ENCODE peak calls at places on chromosomes 1 and 21, in seven cellular contexts. I is astrocyte; K is stimulated activated CD8-positive, alpha-beta memory T cell treated with anti-CD3 and anti-CD28 coated beads, Interleukin-7, amount 100 ng/mL, for 48 hours; M is CD4-positive, CD25-positive, alpha-beta regulatory T cell; A is EL; S is Kasumi-1; P is iris pigment epithelial cell. Z is an unnamed sample.
A peak's percentile ranks its signal among the peaks of the same experiment; 100 is the strongest.

GRCh38 chr1:241934181-241934815 is 23.3 kb upstream of the BECN2 start:
- DNase-seq in I (peak; percentile 74), K (no peak), M (no peak), A (peak; percentile 53), S (no peak), P (peak; percentile 48), Z (no peak)

GRCh38 chr1:27145934-27146354 is 9.0 kb downstream of the SLC9A1 start:
- DNase-seq in I (peak; percentile 90), K (no peak), M (no peak), A (peak; percentile 89), S (no peak), P (peak; percentile 97), Z (no peak)

GRCh38 chr1:165635329-165635728 is 4.3 kb downstream of the MGST3 start:
- DNase-seq in I (no peak), K (no peak), M (no peak), A (no peak), S (no peak), P (peak; percentile 38), Z (no peak)

GRCh38 chr1:12528021-12528852 is 89.8 kb downstream of the DHRS3 start:
- DNase-seq in I (peak; percentile 39), K (no peak), M (no peak), A (peak; percentile 34), S (no peak), P (peak; percentile 77), Z (no peak)

GRCh38 chr1:112803906-112804762 is 89.0 kb upstream of the PPM1J start:
- DNase-seq in I (peak; percentile 23), K (peak; percentile 10), M (peak; percentile 62), A (peak; percentile 71), S (peak; percentile 37), P (peak; percentile 72), Z (peak; percentile 70)

GRCh38 chr1:212188599-212189351 is 96.4 kb upstream of the PPP2R5A start:
- DNase-seq in I (no peak), K (no peak), M (peak; percentile 33), A (no peak), S (no peak), P (no peak), Z (no peak)

GRCh38 chr1:208349679-208350330 is 105.6 kb upstream of the PLXNA2 start:
- DNase-seq in I (no peak), K (no peak), M (no peak), A (no peak), S (no peak), P (no peak), Z (no peak)

GRCh38 chr1:177794316-177794991 is 175.4 kb downstream of the SEC16B start:
- DNase-seq in I (no peak), K (no peak), M (no peak), A (no peak), S (no peak), P (no peak), Z (no peak)

GRCh38 chr1:2224170-2224584 is 3.9 kb upstream of the SKI start:
- DNase-seq in I (no peak), K (no peak), M (no peak), A (no peak), S (no peak), P (no peak), Z (no peak)

GRCh38 chr1:180773210-180773865 is 139.4 kb upstream of the KIAA1614 start:
- DNase-seq in I (peak; percentile 72), K (no peak), M (no peak), A (peak; percentile 66), S (no peak), P (peak; percentile 72), Z (no peak)

GRCh38 chr1:125064481-125064880 is 3879.7 kb downstream of the SRGAP2C start:
- DNase-seq in I (no peak), K (no peak), M (no peak), A (no peak), S (no peak), P (no peak), Z (no peak)

GRCh38 chr1:4140241-4140640 is 240.2 kb upstream of the C1orf174 start:
- DNase-seq in I (no peak), K (no peak), M (no peak), A (no peak), S (no peak), P (no peak), Z (no peak)

GRCh38 chr1:239914827-239915231 is 176.9 kb upstream of the FMN2 start:
- DNase-seq in I (peak; percentile 86), K (no peak), M (no peak), A (peak; percentile 96), S (peak; percentile 33), P (peak; percentile 81), Z (no peak)

GRCh38 chr1:62621907-62622306 is 24.6 kb downstream of the ANGPTL3 start:
- DNase-seq in I (peak; percentile 84), K (no peak), M (peak; percentile 23), A (peak; percentile 95), S (peak; percentile 27), P (peak; percentile 98), Z (no peak)

GRCh38 chr1:110687244-110687643 is 12.5 kb upstream of the KCNA3 start:
- DNase-seq in I (no peak), K (no peak), M (no peak), A (peak; percentile 32), S (no peak), P (peak; percentile 54), Z (no peak)

GRCh38 chr1:205528887-205529825 is 24.7 kb downstream of the CDK18 start:
- DNase-seq in I (no peak), K (peak; percentile 49), M (peak; percentile 60), A (peak; percentile 76), S (peak; percentile 62), P (peak; percentile 44), Z (peak; percentile 94)

GRCh38 chr1:68141079-68141800 is 90.8 kb upstream of the DIRAS3 start:
- DNase-seq in I (peak; percentile 84), K (no peak), M (no peak), A (no peak), S (no peak), P (peak; percentile 87), Z (no peak)

GRCh38 chr1:6915999-6916565 is 130.8 kb downstream of the CAMTA1 start:
- DNase-seq in I (no peak), K (no peak), M (no peak), A (no peak), S (no peak), P (no peak), Z (no peak)

GRCh38 chr1:10530281-10530740 is 55.6 kb downstream of the PEX14 start:
- DNase-seq in I (peak; percentile 75), K (no peak), M (no peak), A (no peak), S (no peak), P (peak; percentile 62), Z (peak; percentile 35)

GRCh38 chr21:38039369-38039768 is 123.1 kb upstream of the KCNJ6 start:
- DNase-seq in I (no peak), K (no peak), M (no peak), A (no peak), S (no peak), P (no peak), Z (no peak)

GRCh38 chr1:171809834-171810233 is 28.4 kb downstream of the METTL13 start:
- DNase-seq in I (no peak), K (no peak), M (no peak), A (no peak), S (no peak), P (no peak), Z (no peak)

GRCh38 chr21:42784276-42784675 is 95.1 kb downstream of the WDR4 start:
- DNase-seq in I (no peak), K (no peak), M (no peak), A (no peak), S (no peak), P (no peak), Z (no peak)

GRCh38 chr1:66207484-66207883 is 326.5 kb upstream of the SGIP1 start:
- DNase-seq in I (peak; percentile 81), K (no peak), M (no peak), A (peak; percentile 52), S (no peak), P (peak; percentile 42), Z (no peak)

GRCh38 chr1:157806431-157807149 is 13.3 kb downstream of the FCRL1 start:
- DNase-seq in I (no peak), K (no peak), M (peak; percentile 30), A (no peak), S (no peak), P (no peak), Z (no peak)

GRCh38 chr1:234955107-234955731 is 173.4 kb downstream of the TOMM20 start:
- DNase-seq in I (peak; percentile 52), K (no peak), M (peak; percentile 48), A (no peak), S (peak; percentile 86), P (peak; percentile 58), Z (no peak)

GRCh38 chr1:55970711-55971110 is 608.7 kb downstream of the PLPP3 start:
- DNase-seq in I (peak; percentile 87), K (no peak), M (no peak), A (peak; percentile 72), S (no peak), P (peak; percentile 52), Z (no peak)

GRCh38 chr1:222543817-222544216 is 4.1 kb downstream of the HHIPL2 start:
- DNase-seq in I (no peak), K (no peak), M (no peak), A (no peak), S (no peak), P (no peak), Z (peak; percentile 34)

GRCh38 chr1:118588566-118588965 is 399.6 kb downstream of the TBX15 start:
- DNase-seq in I (no peak), K (no peak), M (no peak), A (no peak), S (no peak), P (no peak), Z (no peak)

GRCh38 chr1:212721388-212722247 is 22.0 kb upstream of the BATF3 start:
- DNase-seq in I (peak; percentile 87), K (peak; percentile 29), M (peak; percentile 73), A (peak; percentile 84), S (no peak), P (peak; percentile 71), Z (no peak)

GRCh38 chr1:85058781-85059180 is 10.5 kb upstream of the MCOLN3 start:
- DNase-seq in I (no peak), K (no peak), M (no peak), A (no peak), S (no peak), P (no peak), Z (no peak)

GRCh38 chr1:111227875-111228747 is 598 bp downstream of the CHI3L2 start:
- DNase-seq in I (peak; percentile 92), K (no peak), M (peak; percentile 28), A (peak; percentile 84), S (no peak), P (peak; percentile 91), Z (no peak)

GRCh38 chr1:86447198-86447790 is 21.4 kb upstream of the CLCA1 start:
- DNase-seq in I (no peak), K (no peak), M (no peak), A (no peak), S (no peak), P (no peak), Z (no peak)

GRCh38 chr1:199463521-199464127 is 563.9 kb upstream of the NR5A2 start:
- DNase-seq in I (peak; percentile 59), K (no peak), M (peak; percentile 40), A (peak; percentile 74), S (peak; percentile 41), P (peak; percentile 83), Z (peak; percentile 5)